ENCODE peak calls at places on chromosomes 16 and 17, in five cellular contexts. N, F, E, V and A are unnamed samples.

GRCh38 chr16:74026373-74027281 is 270.0 kb upstream of the PSMD7 start:
- DNase-seq in F (no peak), N (no peak), E (no peak), V (no peak), A (no peak)

GRCh38 chr17:81160306-81160705 is 5.0 kb upstream of the PVALEF start:
- DNase-seq in N (peak; percentile 30), F (no peak), E (peak; percentile 22), V (peak; percentile 51), A (no peak)

GRCh38 chr17:19328441-19329061 is 34.0 kb downstream of the B9D1 start:
- DNase-seq in N (no peak), E (no peak), V (no peak), F (peak; percentile 52), A (no peak)

GRCh38 chr17:16033729-16034349 is 34.2 kb downstream of the TTC19 start:
- DNase-seq in N (no peak), E (no peak), F (no peak), V (peak; percentile 30), A (no peak)

GRCh38 chr16:50548659-50549560 is 714 bp downstream of the NKD1 start:
- DNase-seq in V (no peak), E (no peak), F (peak; percentile 67), N (no peak), A (no peak)

GRCh38 chr17:83177611-83178532 is 98.5 kb downstream of the METRNL start:
- DNase-seq in N (no peak), F (peak; percentile 64), E (no peak), V (peak; percentile 26), A (no peak)

GRCh38 chr16:56257666-56258359 is 66.5 kb downstream of the GNAO1 start:
- DNase-seq in F (no peak), V (no peak), E (no peak), N (no peak), A (no peak)

GRCh38 chr16:84957792-84958191 is 53.5 kb downstream of the ZDHHC7 start:
- DNase-seq in E (no peak), N (no peak), F (no peak), V (no peak), A (no peak)

GRCh38 chr17:82687375-82687861 is 11.1 kb downstream of the RAB40B start:
- DNase-seq in V (no peak), N (no peak), E (peak; percentile 19), F (no peak), A (peak; percentile 25)

GRCh38 chr17:72266099-72266852 is 145.5 kb downstream of the SOX9 start:
- DNase-seq in V (no peak), F (no peak), E (no peak), N (no peak), A (no peak)

GRCh38 chr16:88570691-88571092 is 489 bp downstream of the ZC3H18 start:
- DNase-seq in F (peak; percentile 80), N (no peak), V (no peak), E (no peak), A (no peak)

GRCh38 chr17:29560306-29560705 is 6.5 kb downstream of the ABHD15 start:
- DNase-seq in N (no peak), E (no peak), V (peak; percentile 13), F (no peak), A (no peak)

GRCh38 chr16:720507-720989 is 398 bp upstream of the ANTKMT start:
- DNase-seq in F (no peak), N (peak; percentile 80), V (no peak), E (peak; percentile 73), A (no peak)

GRCh38 chr17:2044263-2044894 is 2.6 kb downstream of the OVCA2 start:
- DNase-seq in E (no peak), V (no peak), F (no peak), N (no peak), A (no peak)

GRCh38 chr16:797120-797420 is 3.5 kb downstream of the GNG13 start:
- DNase-seq in V (no peak), E (no peak), N (no peak), F (no peak), A (no peak)

GRCh38 chr17:77942111-77942988 is 16.2 kb upstream of the TNRC6C start:
- DNase-seq in E (peak; percentile 72), F (peak; percentile 88), N (no peak), V (no peak), A (peak; percentile 79)